ENCODE peak calls at places on chromosomes 3 and 15, in seven cellular contexts. One of them, this sample, is unnamed.

GRCh38 chr3:88005066-88005465 is 53.7 kb downstream of the CGGBP1 start:
- DNase-seq in Panc1: no peak
- DNase-seq in mammary epithelial cell: no peak
- DNase-seq in cardiac muscle cell: peak
- DNase-seq in BE2C: no peak
- DNase-seq in D721Med: no peak
- DNase-seq in nephron progenitor cell: no peak
- DNase-seq in this sample: peak

GRCh38 chr15:64430000-64430735 is 30.2 kb upstream of the ZNF609 start:
- DNase-seq in Panc1: no peak
- DNase-seq in nephron progenitor cell: no peak
- DNase-seq in mammary epithelial cell: peak
- DNase-seq in BE2C: no peak
- DNase-seq in cardiac muscle cell: peak
- DNase-seq in D721Med: no peak
- DNase-seq in this sample: peak

GRCh38 chr3:14148041-14148985 is 23.5 kb downstream of the TMEM43 start:
- DNase-seq in Panc1: no peak
- DNase-seq in mammary epithelial cell: no peak
- DNase-seq in nephron progenitor cell: peak
- DNase-seq in D721Med: no peak
- DNase-seq in cardiac muscle cell: no peak
- DNase-seq in BE2C: peak
- DNase-seq in this sample: no peak

GRCh38 chr3:10344944-10345575 is 24.1 kb upstream of the SEC13 start:
- DNase-seq in D721Med: no peak
- DNase-seq in cardiac muscle cell: no peak
- DNase-seq in BE2C: no peak
- DNase-seq in nephron progenitor cell: no peak
- DNase-seq in Panc1: no peak
- DNase-seq in mammary epithelial cell: no peak
- DNase-seq in this sample: no peak

GRCh38 chr3:60289356-60289935 is 961.8 kb downstream of the FHIT start:
- DNase-seq in D721Med: no peak
- DNase-seq in BE2C: no peak
- DNase-seq in cardiac muscle cell: no peak
- DNase-seq in Panc1: no peak
- DNase-seq in mammary epithelial cell: no peak
- DNase-seq in nephron progenitor cell: no peak
- DNase-seq in this sample: no peak

GRCh38 chr3:132079150-132079549 is 44.3 kb upstream of the CPNE4 start:
- DNase-seq in Panc1: no peak
- DNase-seq in D721Med: no peak
- DNase-seq in cardiac muscle cell: peak
- DNase-seq in nephron progenitor cell: no peak
- DNase-seq in BE2C: no peak
- DNase-seq in mammary epithelial cell: no peak
- DNase-seq in this sample: no peak

GRCh38 chr3:191432162-191432561 is 28.8 kb upstream of the PYDC2 start:
- DNase-seq in BE2C: no peak
- DNase-seq in mammary epithelial cell: no peak
- DNase-seq in Panc1: no peak
- DNase-seq in cardiac muscle cell: no peak
- DNase-seq in nephron progenitor cell: no peak
- DNase-seq in D721Med: no peak
- DNase-seq in this sample: no peak

GRCh38 chr15:39016706-39017105 is 452.1 kb upstream of the RASGRP1 start:
- DNase-seq in cardiac muscle cell: peak
- DNase-seq in BE2C: no peak
- DNase-seq in D721Med: no peak
- DNase-seq in Panc1: no peak
- DNase-seq in mammary epithelial cell: no peak
- DNase-seq in nephron progenitor cell: no peak
- DNase-seq in this sample: no peak

GRCh38 chr3:184748219-184749135 is 36.6 kb upstream of the MAGEF1 start:
- DNase-seq in BE2C: peak
- DNase-seq in nephron progenitor cell: no peak
- DNase-seq in Panc1: peak
- DNase-seq in mammary epithelial cell: peak
- DNase-seq in cardiac muscle cell: no peak
- DNase-seq in D721Med: no peak
- DNase-seq in this sample: peak

GRCh38 chr3:173912126-173912525 is 514.6 kb downstream of the NLGN1 start:
- DNase-seq in cardiac muscle cell: no peak
- DNase-seq in mammary epithelial cell: no peak
- DNase-seq in Panc1: no peak
- DNase-seq in nephron progenitor cell: no peak
- DNase-seq in D721Med: no peak
- DNase-seq in BE2C: no peak
- DNase-seq in this sample: no peak

GRCh38 chr3:94647131-94647530 is 584.3 kb downstream of the NSUN3 start:
- DNase-seq in BE2C: no peak
- DNase-seq in D721Med: no peak
- DNase-seq in nephron progenitor cell: no peak
- DNase-seq in mammary epithelial cell: peak
- DNase-seq in cardiac muscle cell: no peak
- DNase-seq in Panc1: no peak
- DNase-seq in this sample: peak

GRCh38 chr3:149221783-149222517 is at the start of gene CP:
- DNase-seq in mammary epithelial cell: no peak
- DNase-seq in cardiac muscle cell: peak
- DNase-seq in BE2C: no peak
- DNase-seq in D721Med: no peak
- DNase-seq in nephron progenitor cell: no peak
- DNase-seq in Panc1: no peak
- DNase-seq in this sample: no peak

GRCh38 chr3:62057339-62058047 is 315.9 kb downstream of the FEZF2 start:
- DNase-seq in BE2C: no peak
- DNase-seq in mammary epithelial cell: no peak
- DNase-seq in Panc1: no peak
- DNase-seq in D721Med: no peak
- DNase-seq in cardiac muscle cell: peak
- DNase-seq in nephron progenitor cell: no peak
- DNase-seq in this sample: no peak

GRCh38 chr3:37025562-37026335 is 32.4 kb downstream of the MLH1 start:
- DNase-seq in BE2C: no peak
- DNase-seq in Panc1: no peak
- DNase-seq in mammary epithelial cell: no peak
- DNase-seq in cardiac muscle cell: no peak
- DNase-seq in nephron progenitor cell: no peak
- DNase-seq in D721Med: no peak
- DNase-seq in this sample: no peak

GRCh38 chr3:107664614-107665013 is 141.9 kb downstream of the BBX start:
- DNase-seq in cardiac muscle cell: no peak
- DNase-seq in nephron progenitor cell: no peak
- DNase-seq in Panc1: no peak
- DNase-seq in D721Med: no peak
- DNase-seq in BE2C: no peak
- DNase-seq in mammary epithelial cell: no peak
- DNase-seq in this sample: no peak
- TF ChIP-seq CTCF in cardiac muscle cell: no peak
- TF ChIP-seq CTCF in nephron progenitor cell: no peak
- TF ChIP-seq CTCF in Panc1: peak
- TF ChIP-seq CTCF in D721Med: no peak
- TF ChIP-seq CTCF in BE2C: no peak
- TF ChIP-seq CTCF in mammary epithelial cell: no peak
- TF ChIP-seq CTCF in this sample: no peak

GRCh38 chr3:45544719-45545296 is 49.7 kb upstream of the LIMD1 start:
- DNase-seq in BE2C: no peak
- DNase-seq in Panc1: no peak
- DNase-seq in D721Med: no peak
- DNase-seq in cardiac muscle cell: peak
- DNase-seq in nephron progenitor cell: no peak
- DNase-seq in mammary epithelial cell: no peak
- DNase-seq in this sample: no peak
- TF ChIP-seq CTCF in BE2C: no peak
- TF ChIP-seq CTCF in Panc1: no peak
- TF ChIP-seq CTCF in D721Med: no peak
- TF ChIP-seq CTCF in cardiac muscle cell: peak
- TF ChIP-seq CTCF in nephron progenitor cell: no peak
- TF ChIP-seq CTCF in mammary epithelial cell: no peak
- TF ChIP-seq CTCF in this sample: no peak

GRCh38 chr15:57061696-57062095 is 143.3 kb downstream of the TCF12 start:
- DNase-seq in cardiac muscle cell: no peak
- DNase-seq in BE2C: no peak
- DNase-seq in mammary epithelial cell: no peak
- DNase-seq in Panc1: no peak
- DNase-seq in D721Med: no peak
- DNase-seq in nephron progenitor cell: no peak
- DNase-seq in this sample: no peak

GRCh38 chr15:57060799-57061198 is 142.4 kb downstream of the TCF12 start:
- DNase-seq in mammary epithelial cell: peak
- DNase-seq in D721Med: no peak
- DNase-seq in nephron progenitor cell: no peak
- DNase-seq in Panc1: peak
- DNase-seq in cardiac muscle cell: peak
- DNase-seq in BE2C: no peak
- DNase-seq in this sample: peak

GRCh38 chr15:57069423-57069822 is 151.0 kb downstream of the TCF12 start:
- DNase-seq in cardiac muscle cell: no peak
- DNase-seq in mammary epithelial cell: no peak
- DNase-seq in nephron progenitor cell: no peak
- DNase-seq in Panc1: no peak
- DNase-seq in BE2C: no peak
- DNase-seq in D721Med: no peak
- DNase-seq in this sample: no peak

GRCh38 chr15:57061281-57061680 is 142.8 kb downstream of the TCF12 start:
- DNase-seq in Panc1: no peak
- DNase-seq in cardiac muscle cell: no peak
- DNase-seq in BE2C: no peak
- DNase-seq in nephron progenitor cell: no peak
- DNase-seq in mammary epithelial cell: no peak
- DNase-seq in D721Med: no peak
- DNase-seq in this sample: no peak

GRCh38 chr15:57064033-57064432 is 145.6 kb downstream of the TCF12 start:
- DNase-seq in BE2C: no peak
- DNase-seq in mammary epithelial cell: no peak
- DNase-seq in Panc1: no peak
- DNase-seq in D721Med: no peak
- DNase-seq in nephron progenitor cell: no peak
- DNase-seq in cardiac muscle cell: no peak
- DNase-seq in this sample: no peak
- TF ChIP-seq CTCF in BE2C: no peak
- TF ChIP-seq CTCF in mammary epithelial cell: no peak
- TF ChIP-seq CTCF in Panc1: no peak
- TF ChIP-seq CTCF in D721Med: no peak
- TF ChIP-seq CTCF in nephron progenitor cell: no peak
- TF ChIP-seq CTCF in cardiac muscle cell: no peak
- TF ChIP-seq CTCF in this sample: no peak

GRCh38 chr3:152905631-152906030 is 70.7 kb downstream of the P2RY1 start:
- DNase-seq in D721Med: no peak
- DNase-seq in BE2C: no peak
- DNase-seq in cardiac muscle cell: no peak
- DNase-seq in Panc1: no peak
- DNase-seq in nephron progenitor cell: no peak
- DNase-seq in mammary epithelial cell: no peak
- DNase-seq in this sample: no peak

GRCh38 chr3:152910966-152911365 is 76.0 kb downstream of the P2RY1 start:
- DNase-seq in mammary epithelial cell: peak
- DNase-seq in Panc1: no peak
- DNase-seq in D721Med: no peak
- DNase-seq in BE2C: no peak
- DNase-seq in nephron progenitor cell: no peak
- DNase-seq in cardiac muscle cell: no peak
- DNase-seq in this sample: no peak

GRCh38 chr3:152915695-152916094 is 80.8 kb downstream of the P2RY1 start:
- DNase-seq in D721Med: no peak
- DNase-seq in BE2C: no peak
- DNase-seq in mammary epithelial cell: no peak
- DNase-seq in Panc1: no peak
- DNase-seq in cardiac muscle cell: no peak
- DNase-seq in nephron progenitor cell: no peak
- DNase-seq in this sample: no peak

GRCh38 chr3:152909180-152909883 is 74.4 kb downstream of the P2RY1 start:
- DNase-seq in cardiac muscle cell: peak
- DNase-seq in Panc1: no peak
- DNase-seq in nephron progenitor cell: no peak
- DNase-seq in D721Med: no peak
- DNase-seq in BE2C: no peak
- DNase-seq in mammary epithelial cell: no peak
- DNase-seq in this sample: peak

DNA sequence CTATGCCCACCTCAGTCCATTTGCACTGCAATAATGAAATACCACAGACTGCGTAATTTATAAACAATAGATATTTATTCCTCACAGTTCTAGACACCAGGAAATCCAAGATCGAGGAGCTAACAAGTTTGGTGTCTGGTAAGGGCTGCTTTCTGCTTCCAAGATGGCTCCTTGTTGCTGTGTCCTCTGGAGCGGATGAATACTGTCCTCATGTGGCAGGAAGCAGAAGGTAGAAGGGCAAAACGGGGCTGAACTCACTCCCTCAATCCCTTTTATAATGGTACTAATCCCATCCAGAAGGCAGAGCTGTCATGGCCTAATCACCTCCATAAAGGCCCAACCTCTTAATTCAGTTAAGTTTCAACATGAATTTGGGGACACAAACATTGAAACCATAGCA is 75.3 kb downstream of the P2RY1 start:
- DNase-seq in cardiac muscle cell: peak
- DNase-seq in nephron progenitor cell: no peak
- DNase-seq in mammary epithelial cell: no peak
- DNase-seq in BE2C: no peak
- DNase-seq in Panc1: no peak
- DNase-seq in D721Med: no peak
- DNase-seq in this sample: no peak
- TF ChIP-seq CTCF in cardiac muscle cell: no peak
- TF ChIP-seq CTCF in nephron progenitor cell: no peak
- TF ChIP-seq CTCF in mammary epithelial cell: peak
- TF ChIP-seq CTCF in BE2C: no peak
- TF ChIP-seq CTCF in Panc1: peak
- TF ChIP-seq CTCF in D721Med: peak
- TF ChIP-seq CTCF in this sample: no peak

GRCh38 chr15:70508561-70509281 is 254.6 kb downstream of the UACA start:
- DNase-seq in mammary epithelial cell: peak
- DNase-seq in cardiac muscle cell: peak
- DNase-seq in BE2C: no peak
- DNase-seq in nephron progenitor cell: no peak
- DNase-seq in D721Med: no peak
- DNase-seq in Panc1: peak
- DNase-seq in this sample: peak
- TF ChIP-seq CTCF in mammary epithelial cell: no peak
- TF ChIP-seq CTCF in cardiac muscle cell: peak
- TF ChIP-seq CTCF in BE2C: peak
- TF ChIP-seq CTCF in nephron progenitor cell: no peak
- TF ChIP-seq CTCF in D721Med: no peak
- TF ChIP-seq CTCF in Panc1: no peak
- TF ChIP-seq CTCF in this sample: no peak

This sample was measured in MCF 10A.